ENCODE peak calls at places on chromosomes 6 and 20, in six cellular contexts. B is LHCN-M2; Z is activated CD8-positive, alpha-beta memory T cell treated with anti-CD3 and anti-CD28 coated beads for 1 hour; C is A172; Y is CD8-positive, alpha-beta T cell; I is T47D. T is an unnamed sample.

GRCh38 chr6:42182101-42182500 is 8.9 kb downstream of the GUCA1A start:
- DNase-seq in Y (no peak), C (no peak), I (no peak), B (no peak), Z (no peak), T (no peak)

GRCh38 chr6:35294308-35294945 is 3.2 kb upstream of the DEF6 start:
- DNase-seq in Y (peak), I (peak), Z (no peak), C (peak), B (peak), T (peak)

GRCh38 chr6:108798672-108799355 is 49.4 kb upstream of the ARMC2 start:
- DNase-seq in Y (peak), I (no peak), B (no peak), Z (peak), C (no peak), T (peak)

GRCh38 chr6:155158044-155158843 is 105.6 kb upstream of the CLDN20 start:
- DNase-seq in Y (no peak), I (no peak), Z (no peak), B (peak), C (peak), T (peak)

GRCh38 chr20:25073544-25073943 is 8.4 kb downstream of the VSX1 start:
- DNase-seq in Y (peak), Z (no peak), B (no peak), C (no peak), I (no peak), T (no peak)

GRCh38 chr6:81999826-82000225 is 247.3 kb upstream of the TENT5A start:
- DNase-seq in B (no peak), Z (no peak), Y (no peak), C (no peak), I (no peak), T (no peak)

GRCh38 chr20:48584391-48585249 is 243.2 kb downstream of the PREX1 start:
- DNase-seq in B (no peak), Z (no peak), Y (no peak), C (no peak), I (no peak), T (no peak)

GRCh38 chr6:14757414-14757813 is 488.5 kb upstream of the JARID2 start:
- DNase-seq in Z (no peak), B (no peak), C (no peak), Y (no peak), I (no peak), T (no peak)

GRCh38 chr6:10084276-10084993 is 330.4 kb downstream of the TFAP2A start:
- DNase-seq in I (peak), Y (no peak), B (no peak), C (no peak), Z (no peak), T (peak)

GRCh38 chr6:149910721-149911151 is 12.2 kb downstream of the RAET1G start:
- DNase-seq in C (no peak), Y (no peak), Z (no peak), I (no peak), B (no peak), T (no peak)

GRCh38 chr20:5504061-5504739 is 187.4 kb upstream of the PROKR2 start:
- DNase-seq in I (no peak), Z (no peak), B (peak), Y (no peak), C (no peak), T (peak)

GRCh38 chr6:90121982-90122381 is 174.7 kb downstream of the BACH2 start:
- DNase-seq in C (no peak), Y (no peak), B (no peak), Z (no peak), I (no peak), T (peak)

GRCh38 chr6:21914121-21914973 is 320.8 kb downstream of the SOX4 start:
- DNase-seq in Z (peak), I (no peak), C (peak), Y (no peak), B (peak), T (peak)

GRCh38 chr6:42762338-42762929 is 16.5 kb upstream of the TBCC start:
- DNase-seq in Y (no peak), C (no peak), I (no peak), B (no peak), Z (no peak), T (no peak)

GRCh38 chr6:166623318-166623717 is 3.7 kb downstream of the RPS6KA2 start:
- DNase-seq in I (no peak), C (peak), B (no peak), Y (peak), Z (no peak), T (peak)